ENCODE peak calls at places on chromosomes 2 and 18, in eight cellular contexts. R, D, J, G, E, T, A and F are unnamed samples.

GRCh38 chr2:144596074-144596871 is 76.4 kb upstream of the ZEB2 start:
- DNase-seq in R (no peak), D (no peak), J (peak), G (peak), E (no peak), T (no peak), A (no peak), F (peak)

GRCh38 chr2:234241656-234242445 is 191.3 kb downstream of the SPP2 start:
- DNase-seq in R (no peak), D (no peak), J (peak), G (no peak), E (no peak), T (no peak), A (no peak), F (peak)

GRCh38 chr18:74316257-74317180 is 880 bp downstream of the C18orf63 start:
- DNase-seq in R (no peak), D (no peak), J (peak), G (peak), E (no peak), T (no peak), A (no peak), F (peak)

GRCh38 chr18:48007381-48007780 is 76.9 kb upstream of the SMAD2 start:
- DNase-seq in R (no peak), D (no peak), J (no peak), G (no peak), E (no peak), T (no peak), A (peak), F (no peak)

GRCh38 chr2:232129483-232129882 is 168.0 kb downstream of the DIS3L2 start:
- DNase-seq in R (no peak), D (no peak), J (no peak), G (no peak), E (no peak), T (no peak), A (no peak), F (no peak)

GRCh38 chr2:152376968-152377367 is 42.0 kb downstream of the FMNL2 start:
- DNase-seq in R (no peak), D (no peak), J (peak), G (no peak), E (no peak), T (no peak), A (no peak), F (peak)

GRCh38 chr2:5528741-5529140 is 163.4 kb upstream of the SOX11 start:
- DNase-seq in R (no peak), D (no peak), J (no peak), G (no peak), E (no peak), T (no peak), A (no peak), F (no peak)

GRCh38 chr2:231464576-231465540 is 574 bp upstream of the NCL start:
- DNase-seq in R (peak), D (peak), J (no peak), G (peak), E (peak), T (no peak), A (peak), F (no peak)

GRCh38 chr2:186827426-186827825 is 21.5 kb downstream of the ZSWIM2 start:
- DNase-seq in R (no peak), D (no peak), J (no peak), G (no peak), E (no peak), T (no peak), A (no peak), F (peak)

GRCh38 chr2:94995516-94995915 is 30.0 kb upstream of the MAL start:
- DNase-seq in R (peak), D (no peak), J (no peak), G (no peak), E (no peak), T (no peak), A (peak), F (no peak)

GRCh38 chr2:189252991-189253680 is 73.6 kb upstream of the COL5A2 start:
- DNase-seq in R (no peak), D (no peak), J (peak), G (no peak), E (no peak), T (no peak), A (no peak), F (peak)

GRCh38 chr2:30165050-30165520 is 18.3 kb downstream of the YPEL5 start:
- DNase-seq in R (no peak), D (peak), J (peak), G (peak), E (peak), T (peak), A (no peak), F (peak)

GRCh38 chr2:107263596-107264090 is 377.7 kb upstream of the ST6GAL2 start:
- DNase-seq in R (no peak), D (no peak), J (no peak), G (peak), E (no peak), T (no peak), A (no peak), F (no peak)

GRCh38 chr2:238635637-238636036 is 208.9 kb downstream of the ASB1 start:
- DNase-seq in R (no peak), D (no peak), J (no peak), G (no peak), E (no peak), T (no peak), A (no peak), F (peak)

GRCh38 chr2:57558312-57558711 is 488.3 kb upstream of the VRK2 start:
- DNase-seq in R (no peak), D (no peak), J (no peak), G (no peak), E (no peak), T (no peak), A (no peak), F (no peak)

GRCh38 chr2:118968031-118968430 is 26.0 kb downstream of the MARCO start:
- DNase-seq in R (no peak), D (no peak), J (no peak), G (no peak), E (no peak), T (no peak), A (peak), F (no peak)

GRCh38 chr18:9987931-9988330 is 74.1 kb downstream of the VAPA start:
- DNase-seq in R (no peak), D (peak), J (no peak), G (no peak), E (no peak), T (no peak), A (no peak), F (no peak)

GRCh38 chr18:49851624-49852023 is 38.3 kb upstream of the ACAA2 start:
- DNase-seq in R (no peak), D (peak), J (peak), G (no peak), E (no peak), T (no peak), A (no peak), F (no peak)

GRCh38 chr2:20381457-20381856 is 30.8 kb upstream of the PUM2 start:
- DNase-seq in R (no peak), D (peak), J (no peak), G (peak), E (no peak), T (peak), A (no peak), F (peak)

GRCh38 chr2:16223481-16224177 is 283.3 kb downstream of the MYCN start:
- DNase-seq in R (no peak), D (peak), J (no peak), G (no peak), E (no peak), T (no peak), A (no peak), F (no peak)

GRCh38 chr2:229719926-229720652 is 5.7 kb upstream of the DNER start:
- DNase-seq in R (no peak), D (no peak), J (peak), G (no peak), E (no peak), T (no peak), A (no peak), F (no peak)

GRCh38 chr2:122218596-122218995 is 463.1 kb downstream of the TSN start:
- DNase-seq in R (no peak), D (no peak), J (no peak), G (no peak), E (no peak), T (no peak), A (no peak), F (no peak)

GRCh38 chr2:234291765-234292204 is 205.1 kb downstream of the ARL4C start:
- DNase-seq in R (no peak), D (no peak), J (peak), G (no peak), E (no peak), T (peak), A (no peak), F (peak)

GRCh38 chr2:37713258-37713700 is 41.8 kb upstream of the CDC42EP3 start:
- DNase-seq in R (no peak), D (no peak), J (peak), G (peak), E (peak), T (no peak), A (no peak), F (peak)

GRCh38 chr2:128448331-128449225 is 129.9 kb upstream of the HS6ST1 start:
- DNase-seq in R (peak), D (no peak), J (no peak), G (no peak), E (no peak), T (no peak), A (no peak), F (no peak)

GRCh38 chr2:96315400-96316071 is 9.6 kb upstream of the ITPRIPL1 start:
- DNase-seq in R (no peak), D (no peak), J (peak), G (peak), E (no peak), T (no peak), A (no peak), F (peak)

GRCh38 chr2:53087282-53087882 is 680.2 kb upstream of the CHAC2 start:
- DNase-seq in R (no peak), D (no peak), J (peak), G (peak), E (no peak), T (no peak), A (no peak), F (peak)

GRCh38 chr2:45119038-45119437 is 109.8 kb upstream of the SIX2 start:
- DNase-seq in R (no peak), D (no peak), J (peak), G (no peak), E (no peak), T (no peak), A (no peak), F (peak)

GRCh38 chr2:130755234-130756040 is at the start of gene AMER3:
- DNase-seq in R (no peak), D (peak), J (no peak), G (no peak), E (no peak), T (no peak), A (no peak), F (no peak)

GRCh38 chr2:241547781-241548450 is 10.6 kb upstream of the BOK start:
- DNase-seq in R (no peak), D (no peak), J (no peak), G (no peak), E (no peak), T (no peak), A (peak), F (no peak)

GRCh38 chr18:57915848-57916596 is 112.9 kb upstream of the ATP8B1 start:
- DNase-seq in R (no peak), D (no peak), J (peak), G (peak), E (no peak), T (peak), A (no peak), F (peak)

GRCh38 chr2:37890893-37891495 is 34.1 kb upstream of the RMDN2 start:
- DNase-seq in R (peak), D (peak), J (peak), G (peak), E (peak), T (peak), A (peak), F (peak)

GRCh38 chr2:240460781-240461431 is 25.4 kb downstream of the GPC1 start:
- DNase-seq in R (peak), D (no peak), J (no peak), G (no peak), E (no peak), T (no peak), A (peak), F (no peak)

GRCh38 chr2:234673961-234674759 is 177.3 kb upstream of the ARL4C start:
- DNase-seq in R (no peak), D (no peak), J (peak), G (no peak), E (no peak), T (no peak), A (no peak), F (peak)

GRCh38 chr2:60213865-60214657 is 339.4 kb downstream of the BCL11A start:
- DNase-seq in R (no peak), D (no peak), J (peak), G (peak), E (no peak), T (peak), A (peak), F (peak)

GRCh38 chr18:68478246-68478645 is 236.7 kb downstream of the TMX3 start:
- DNase-seq in R (no peak), D (no peak), J (peak), G (no peak), E (no peak), T (no peak), A (no peak), F (no peak)

GRCh38 chr2:218047532-218048230 is 21.4 kb upstream of the RUFY4 start:
- DNase-seq in R (no peak), D (no peak), J (no peak), G (no peak), E (no peak), T (no peak), A (no peak), F (no peak)

GRCh38 chr18:65938592-65939372 is 188.0 kb downstream of the CDH7 start:
- DNase-seq in R (no peak), D (peak), J (peak), G (peak), E (peak), T (no peak), A (no peak), F (no peak)

GRCh38 chr18:64097497-64097896 is 51.4 kb downstream of the LINC00305 start:
- DNase-seq in R (no peak), D (no peak), J (no peak), G (no peak), E (no peak), T (no peak), A (no peak), F (no peak)

GRCh38 chr2:211306929-211307328 is 750.5 kb downstream of the CPS1 start:
- DNase-seq in R (no peak), D (no peak), J (no peak), G (no peak), E (no peak), T (no peak), A (no peak), F (no peak)